ENCODE peak calls at places on chromosome 20, in four cellular contexts. F is IMR-90, G is A673, M is DND-41. D is an unnamed sample. For H3K9me3 and H3K36me3, the result is how much of the 10 kb centered on the place peaks cover.

GRCh38 chr20:10376271-10377075 is 57.5 kb downstream of the MKKS start:
- DNase-seq in F (peak), G (peak), M (no peak), D (no peak)

GRCh38 chr20:2405693-2406065 is 25.0 kb downstream of the TGM6 start:
- DNase-seq in M (no peak), G (no peak), F (no peak), D (no peak)

GRCh38 chr20:34516038-34516873 is at the start of gene DYNLRB1:
- DNase-seq in F (peak), M (peak), G (peak), D (peak)

GRCh38 chr20:63619086-63619485 is 7.8 kb downstream of the GMEB2 start:
- DNase-seq in G (no peak), M (no peak), F (no peak), D (no peak)

GRCh38 chr20:62386383-62387218 is at the start of gene RPS21:
- DNase-seq in G (peak), M (peak), F (peak), D (peak)

GRCh38 chr20:18019068-18019467 is 38.6 kb downstream of the OVOL2 start:
- DNase-seq in M (peak), G (peak), F (peak), D (no peak)

GRCh38 chr20:47666304-47666703 is 119.0 kb downstream of the SULF2 start:
- DNase-seq in G (no peak), F (no peak), M (no peak), D (no peak)

GRCh38 chr20:51930775-51931174 is 128.5 kb upstream of the SALL4 start:
- DNase-seq in F (peak), G (peak), M (no peak), D (no peak)

GRCh38 chr20:48283470-48284110 is 498.3 kb upstream of the SULF2 start:
- DNase-seq in G (no peak), F (peak), M (no peak), D (no peak)

GRCh38 chr20:63432577-63433061 is 39.8 kb downstream of the KCNQ2 start:
- DNase-seq in G (no peak), M (no peak), F (no peak), D (no peak)

GRCh38 chr20:4548552-4548951 is 173.2 kb upstream of the PRND start:
- DNase-seq in G (no peak), F (no peak), M (no peak), D (no peak)

DNA sequence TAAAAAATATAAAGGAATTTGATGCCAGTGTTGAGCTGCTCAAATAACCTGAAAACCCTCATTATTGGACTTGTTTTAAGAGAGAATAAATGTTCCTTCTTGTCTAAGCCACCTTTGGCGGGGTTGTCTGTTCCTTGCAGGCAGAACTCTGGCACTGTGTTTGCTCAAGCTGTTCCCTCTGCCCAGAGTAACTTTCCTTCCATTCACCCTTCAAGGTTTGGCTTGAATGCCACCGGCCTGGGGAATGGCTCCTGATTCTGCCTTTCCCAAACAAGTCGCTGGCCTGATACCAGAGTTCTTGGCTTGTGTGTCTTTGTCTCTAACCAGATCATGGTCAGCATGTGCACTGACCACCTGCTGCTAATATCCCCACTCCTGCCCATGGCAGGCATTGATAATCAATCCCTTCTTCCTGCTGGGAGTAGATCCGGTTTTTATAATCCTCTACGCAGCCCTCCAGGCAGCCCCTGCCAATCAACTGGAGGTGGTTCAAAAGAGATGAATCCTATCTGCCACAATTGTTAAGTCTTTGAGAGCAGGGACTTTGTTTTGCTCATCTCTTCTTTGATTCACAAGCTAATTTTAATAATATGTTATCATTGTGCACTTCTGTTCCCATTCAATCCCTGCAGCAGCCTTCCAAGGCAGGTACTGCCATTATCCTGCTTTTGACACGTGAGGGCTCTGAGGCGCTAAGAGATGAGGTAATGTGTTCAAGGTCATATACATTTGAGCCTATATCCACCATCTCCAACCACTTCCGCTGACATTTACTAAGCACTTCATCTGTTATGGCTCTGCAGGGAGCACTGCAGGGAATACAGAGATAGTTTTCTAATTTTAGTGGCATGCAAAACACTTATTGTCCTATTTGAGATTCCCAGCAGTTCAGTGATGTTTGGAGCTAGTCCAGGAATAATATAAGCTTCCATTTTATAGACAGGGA is 3.1 kb upstream of the CCM2L start:
- DNase-seq in F (no peak), G (peak), M (no peak), D (no peak)
- H3K27ac ChIP-seq in F (no peak), G (no peak), M (no peak), D (no peak)

GRCh38 chr20:21289651-21290050 is 13.5 kb upstream of the XRN2 start:
- DNase-seq in M (no peak), F (peak), G (no peak), D (no peak)
- H3K9me3 ChIP-seq in M (under half), F (under half), G (under half), D (under half)

GRCh38 chr20:57671662-57672061 is 38.2 kb downstream of the PMEPA1 start:
- DNase-seq in M (no peak), G (no peak), F (no peak), D (no peak)

GRCh38 chr20:57672953-57673575 is 36.8 kb downstream of the PMEPA1 start:
- DNase-seq in G (no peak), F (no peak), M (no peak), D (no peak)

GRCh38 chr20:57670288-57671071 is 39.3 kb downstream of the PMEPA1 start:
- DNase-seq in G (no peak), F (no peak), M (no peak), D (no peak)

GRCh38 chr20:57671072-57671391 is 38.8 kb downstream of the PMEPA1 start:
- DNase-seq in F (no peak), M (no peak), G (no peak), D (no peak)

DNA sequence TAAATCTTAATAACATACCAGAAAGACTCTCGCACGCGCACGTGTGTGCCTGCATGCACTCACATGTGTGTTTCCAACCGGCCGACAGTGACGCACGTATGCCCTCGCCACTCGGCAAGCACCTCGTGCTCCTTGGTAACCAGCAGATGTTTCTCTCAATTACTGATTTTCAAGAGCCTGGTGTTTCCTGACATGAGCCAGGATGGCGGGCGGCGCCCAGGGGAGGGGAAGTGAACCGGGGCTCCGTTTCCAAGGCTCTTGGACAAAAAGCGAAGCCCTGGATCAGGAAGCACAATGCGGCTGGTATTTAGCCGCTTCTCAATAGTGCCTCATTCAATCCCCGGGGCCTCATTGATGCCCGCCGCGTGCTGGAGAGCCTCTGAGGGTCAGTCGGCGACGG is 37.7 kb downstream of the PMEPA1 start:
- DNase-seq in F (peak), G (no peak), M (no peak), D (no peak)
- H3K36me3 ChIP-seq in F (under half), G (under half), M (under half), D (under half)

DNA sequence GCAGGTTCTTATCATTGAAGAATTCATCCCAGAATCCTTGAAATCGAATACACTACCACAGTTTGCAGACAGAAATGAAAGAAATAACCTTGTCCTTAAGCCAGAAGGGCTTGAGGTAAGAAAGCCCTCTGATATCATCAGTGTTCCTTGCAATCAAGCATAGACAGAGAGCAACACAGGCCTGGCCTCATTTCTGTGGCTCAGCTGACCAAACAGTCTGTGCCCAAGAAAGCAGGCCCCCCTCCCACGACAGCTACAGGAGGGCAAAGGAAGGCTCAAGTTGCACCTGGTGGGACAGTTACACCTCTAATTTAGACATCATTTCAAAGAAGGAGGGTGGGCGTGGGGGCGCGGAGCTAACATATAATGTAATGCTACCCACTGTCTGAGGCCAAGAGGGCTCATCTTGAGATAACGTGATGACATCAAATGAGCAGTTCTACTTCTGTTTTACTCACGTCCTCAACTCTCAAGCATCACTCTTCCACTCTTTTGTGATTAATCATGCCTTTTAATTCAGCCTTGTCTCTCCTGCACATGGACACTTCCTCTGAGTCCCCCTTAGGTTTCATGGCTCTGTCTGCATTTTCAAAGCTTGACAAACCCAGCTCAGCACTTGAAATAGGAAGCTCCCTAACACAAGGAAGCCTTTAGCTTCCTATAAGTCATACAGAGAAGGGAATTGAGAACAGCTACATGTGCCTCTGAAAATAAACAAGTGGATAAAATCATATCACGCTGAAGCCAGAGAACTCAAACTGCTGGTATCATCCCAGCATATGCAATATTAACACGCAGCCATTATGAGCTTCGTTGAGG is 21.4 kb downstream of the KIF16B start:
- DNase-seq in M (no peak), F (peak), G (no peak), D (no peak)
- H3K27ac ChIP-seq in M (no peak), F (no peak), G (no peak), D (no peak)

DNA sequence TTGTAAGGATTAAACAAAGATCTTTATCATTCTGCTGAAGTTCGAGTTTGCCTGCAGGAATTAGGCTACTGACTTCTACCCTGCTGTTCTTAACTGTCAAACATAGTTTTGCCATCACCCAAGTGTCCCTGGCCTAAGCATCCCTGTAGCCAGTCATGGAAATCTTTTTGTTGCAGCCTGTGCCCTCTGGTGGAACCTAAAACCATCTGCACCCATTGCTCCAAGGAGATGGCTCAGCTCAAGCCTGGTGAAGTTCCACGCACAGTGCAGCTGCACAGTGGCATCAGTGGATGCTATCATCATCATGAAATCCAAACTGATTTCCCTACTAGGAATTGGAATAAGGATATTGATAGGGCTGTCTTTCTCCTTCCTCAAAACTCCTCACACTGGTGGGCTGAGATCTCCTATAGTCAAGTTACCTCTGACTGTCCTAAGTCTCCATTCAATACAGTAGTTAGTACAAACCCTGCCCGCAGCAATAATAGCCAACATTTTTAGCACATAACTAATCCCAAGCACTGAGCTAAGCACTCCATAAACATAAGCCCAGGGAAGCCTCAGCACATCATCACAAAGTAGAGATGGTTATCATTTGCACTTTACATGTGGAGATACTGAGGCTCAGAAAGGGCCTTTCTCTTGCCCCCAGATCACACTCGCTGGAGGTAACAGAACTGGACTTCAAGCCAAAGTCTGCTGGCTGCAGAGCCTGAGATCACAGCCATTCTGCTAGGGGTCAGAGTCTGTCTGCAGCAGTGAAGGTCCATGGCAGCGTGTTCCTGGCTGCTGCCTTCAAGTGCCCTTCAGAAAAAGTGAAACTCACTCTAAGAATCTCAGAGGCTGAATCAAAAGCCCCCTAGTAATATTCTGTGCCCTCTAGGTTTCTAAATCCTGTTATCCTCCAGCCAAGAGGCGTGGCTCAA is 77.2 kb upstream of the MC3R start:
- DNase-seq in M (no peak), F (no peak), G (peak), D (no peak)
- H3K9me3 ChIP-seq in M (under half), F (under half), G (under half), D (under half)

GRCh38 chr20:6882911-6883310 is 115.4 kb downstream of the BMP2 start:
- DNase-seq in F (no peak), M (no peak), G (no peak), D (no peak)
- H3K36me3 ChIP-seq in F (under half), M (under half), G (under half), D (under half)

GRCh38 chr20:50312682-50313187 is 122.1 kb downstream of the CEBPB start:
- DNase-seq in G (no peak), F (peak), M (no peak), D (no peak)

GRCh38 chr20:50313827-50314226 is 123.2 kb downstream of the CEBPB start:
- DNase-seq in G (no peak), M (no peak), F (no peak), D (no peak)

GRCh38 chr20:50312002-50312681 is 121.5 kb downstream of the CEBPB start:
- DNase-seq in G (no peak), M (no peak), F (no peak), D (no peak)

GRCh38 chr20:50314326-50314725 is 123.7 kb downstream of the CEBPB start:
- DNase-seq in M (no peak), G (no peak), F (no peak), D (no peak)

GRCh38 chr20:50313223-50313820 is 122.7 kb downstream of the CEBPB start:
- DNase-seq in F (peak), G (no peak), M (no peak), D (no peak)
- H3K27ac ChIP-seq in F (peak), G (no peak), M (no peak), D (no peak)

DNA sequence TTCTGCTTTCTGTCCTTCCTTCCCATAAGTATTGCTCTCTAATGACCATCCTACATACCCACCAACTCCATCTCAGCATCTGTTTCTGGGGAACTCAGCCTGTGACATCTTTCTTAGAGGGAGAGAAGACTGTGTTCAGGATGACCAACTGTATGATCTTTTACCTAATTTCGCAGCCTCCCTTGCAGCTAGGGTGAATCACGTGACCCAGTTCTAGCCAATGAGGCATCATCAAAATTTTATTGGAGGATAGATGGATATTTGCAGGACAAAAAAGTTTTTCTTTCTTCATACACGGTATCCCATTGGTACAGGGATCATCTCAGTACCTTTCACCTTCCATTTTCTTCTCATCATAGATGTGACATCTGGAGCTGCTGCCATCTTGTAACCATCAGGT is 14.4 kb upstream of the MC3R start:
- DNase-seq in F (no peak), M (no peak), G (no peak), D (no peak)
- H3K9me3 ChIP-seq in F (under half), M (under half), G (under half), D (under half)

GRCh38 chr20:41098703-41099250 is 38.6 kb upstream of the PLCG1 start:
- DNase-seq in M (no peak), G (peak), F (peak), D (no peak)

GRCh38 chr20:41094656-41095055 is 42.7 kb upstream of the PLCG1 start:
- DNase-seq in M (no peak), G (peak), F (peak), D (no peak)

GRCh38 chr20:41091926-41092325 is 45.4 kb upstream of the PLCG1 start:
- DNase-seq in M (no peak), F (peak), G (no peak), D (no peak)

GRCh38 chr20:41100001-41100480 is 37.3 kb upstream of the PLCG1 start:
- DNase-seq in M (no peak), G (no peak), F (peak), D (no peak)

DNA sequence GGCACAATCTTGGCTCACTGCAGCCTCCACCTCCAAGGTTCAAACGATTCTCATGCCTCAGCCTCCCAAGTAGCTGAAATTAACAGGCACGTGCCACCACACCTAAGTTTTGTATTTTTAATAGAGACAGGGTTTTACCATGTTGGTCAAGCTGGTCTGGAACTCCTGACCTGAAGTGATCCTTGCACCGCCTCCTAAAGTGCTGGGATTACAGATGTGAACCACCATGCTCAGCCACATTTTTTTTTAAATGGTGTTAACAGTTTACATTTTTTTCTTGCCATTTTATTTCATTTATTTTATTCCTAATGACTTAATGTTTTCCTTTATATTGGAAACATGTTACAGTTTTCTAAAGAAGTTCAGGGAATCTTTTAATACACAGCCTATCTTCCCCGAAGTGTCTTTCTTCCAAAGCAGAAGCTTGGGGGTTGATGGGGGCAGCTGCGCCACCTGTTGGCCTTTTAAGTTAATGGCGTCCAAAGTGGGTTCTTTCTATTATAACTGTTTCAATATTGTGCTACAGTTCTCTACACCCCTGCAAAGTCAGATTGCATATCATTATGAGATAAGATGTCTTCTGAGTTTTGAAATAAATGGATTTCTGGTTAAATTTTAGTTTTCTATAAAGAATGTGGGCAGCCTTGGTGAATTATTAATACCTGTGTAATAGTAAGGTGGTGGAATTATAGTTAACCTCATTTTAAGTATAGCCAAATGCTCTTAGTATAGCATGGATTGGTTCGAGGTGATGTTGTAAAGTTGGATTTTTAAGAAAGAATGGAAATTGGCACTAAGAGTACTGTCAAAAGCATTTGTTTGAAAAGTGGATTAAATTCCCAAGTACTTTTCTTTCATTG is 42.0 kb upstream of the PLCG1 start:
- DNase-seq in M (peak), G (peak), F (peak), D (peak)
- H3K36me3 ChIP-seq in M (half or more), G (half or more), F (under half), D (half or more)

GRCh38 chr20:60249436-60249835 is 291.2 kb downstream of the CDH26 start:
- DNase-seq in M (peak), G (peak), F (peak), D (no peak)
- H3K27ac ChIP-seq in M (peak), G (no peak), F (peak), D (no peak)